ENCODE peak calls at places on chromosomes 4 and X, in ten cellular contexts. S, X, A, W, J, M, F, R, P and I are unnamed samples.

GRCh38 chrX:151402719-151403390 is 5.8 kb downstream of the VMA21 start:
- DNase-seq in W (no peak), R (no peak), P (no peak), X (no peak), F (no peak), M (no peak), S (no peak), A (no peak), J (peak), I (no peak)

GRCh38 chrX:132853040-132853439 is 105.4 kb downstream of the HS6ST2 start:
- DNase-seq in S (no peak), A (no peak), W (no peak), M (no peak), R (no peak), J (no peak), F (peak), X (no peak), P (no peak), I (no peak)

GRCh38 chr4:124427095-124427767 is 285.3 kb downstream of the ANKRD50 start:
- DNase-seq in R (no peak), M (no peak), P (no peak), J (no peak), F (peak), W (no peak), X (no peak), S (peak), A (no peak), I (no peak)

GRCh38 chrX:7252013-7252610 is 104.2 kb upstream of the PUDP start:
- DNase-seq in W (no peak), F (no peak), J (no peak), S (peak), M (no peak), A (no peak), X (no peak), R (no peak), P (no peak), I (no peak)

GRCh38 chrX:110394653-110395052 is 36.0 kb downstream of the RTL9 start:
- DNase-seq in R (peak), M (no peak), S (no peak), P (no peak), A (no peak), F (peak), X (no peak), J (no peak), W (no peak), I (peak)

GRCh38 chrX:41200785-41201184 is 115.5 kb downstream of the USP9X start:
- DNase-seq in S (no peak), P (no peak), R (no peak), X (no peak), W (no peak), F (no peak), A (no peak), J (no peak), M (no peak), I (no peak)

GRCh38 chrX:15903186-15903681 is 48.6 kb upstream of the AP1S2 start:
- DNase-seq in F (no peak), W (no peak), A (no peak), J (no peak), R (no peak), P (peak), M (no peak), X (no peak), S (no peak), I (no peak)

GRCh38 chr4:116585240-116585639 is 500.1 kb downstream of the TRAM1L1 start:
- DNase-seq in M (no peak), P (no peak), R (no peak), A (no peak), J (no peak), S (no peak), X (no peak), W (no peak), F (no peak), I (no peak)

GRCh38 chr4:142600952-142601351 is 245.1 kb downstream of the INPP4B start:
- DNase-seq in X (no peak), P (no peak), F (no peak), J (no peak), A (no peak), W (no peak), S (no peak), M (no peak), R (peak), I (no peak)

GRCh38 chr4:148163011-148163410 is 279.2 kb downstream of the NR3C2 start:
- DNase-seq in R (no peak), X (no peak), A (no peak), P (no peak), F (no peak), M (no peak), J (no peak), W (no peak), S (no peak), I (no peak)

GRCh38 chr4:182788197-182788596 is 129.0 kb downstream of the DCTD start:
- DNase-seq in M (no peak), W (no peak), X (no peak), P (no peak), J (no peak), F (no peak), S (no peak), A (no peak), R (no peak), I (no peak)

GRCh38 chrX:15854080-15854655 is 445 bp downstream of the AP1S2 start:
- DNase-seq in F (no peak), M (peak), P (peak), W (peak), S (peak), R (peak), A (peak), J (no peak), X (no peak), I (no peak)

GRCh38 chr4:156322592-156322991 is 368.9 kb upstream of the CTSO start:
- DNase-seq in J (no peak), P (no peak), A (no peak), X (no peak), S (no peak), F (peak), M (no peak), W (no peak), R (peak), I (peak)

GRCh38 chr4:105741548-105741947 is 33.0 kb downstream of the GSTCD start:
- DNase-seq in S (no peak), J (no peak), X (no peak), F (no peak), W (no peak), M (no peak), R (peak), P (no peak), A (no peak), I (peak)

GRCh38 chr4:26860157-26860921 is at the start of gene STIM2:
- DNase-seq in X (peak), M (peak), R (peak), J (peak), F (peak), A (peak), P (peak), W (peak), S (peak), I (peak)

GRCh38 chr4:108036252-108036651 is 46.6 kb downstream of the HADH start:
- DNase-seq in W (no peak), R (no peak), J (no peak), F (no peak), M (no peak), P (peak), X (no peak), S (no peak), A (peak), I (no peak)

GRCh38 chrX:115616943-115617563 is 56.1 kb downstream of the PLS3 start:
- DNase-seq in R (no peak), F (peak), A (no peak), M (no peak), W (no peak), J (no peak), X (no peak), S (no peak), P (no peak), I (peak)

GRCh38 chrX:77431227-77431626 is 16.0 kb upstream of the FGF16 start:
- DNase-seq in S (no peak), F (peak), A (no peak), W (peak), P (peak), R (peak), X (no peak), J (no peak), M (no peak), I (peak)

GRCh38 chrX:27679281-27679680 is 89.1 kb downstream of the DCAF8L2 start:
- DNase-seq in X (no peak), J (no peak), P (no peak), F (peak), S (no peak), R (no peak), M (no peak), W (no peak), A (no peak), I (no peak)

GRCh38 chrX:107675823-107676555 is 47.7 kb downstream of the PRPS1 start:
- DNase-seq in J (no peak), A (no peak), S (no peak), M (peak), P (peak), W (no peak), X (no peak), F (peak), R (peak), I (peak)